ENCODE peak calls at places on chromosome 15, in six cellular contexts. R is SK-N-SH, T is heart right ventricle, M is IMR-90, Q is ovary, G is aorta. U is an unnamed sample.

GRCh38 chr15:88650556-88650955 is 11.7 kb downstream of the ISG20 start:
- DNase-seq in R (no peak), T (no peak), M (no peak), Q (no peak), G (no peak), U (no peak)

GRCh38 chr15:88917764-88918163 is 4.6 kb upstream of the MFGE8 start:
- DNase-seq in R (no peak), T (no peak), M (no peak), Q (no peak), G (no peak), U (no peak)

GRCh38 chr15:69604050-69604378 is 151.4 kb downstream of the RPLP1 start:
- DNase-seq in R (no peak), T (no peak), M (no peak), Q (no peak), G (no peak), U (no peak)

GRCh38 chr15:71679223-71680078 is 130.9 kb upstream of the NR2E3 start:
- DNase-seq in R (no peak), T (no peak), M (peak), Q (no peak), G (no peak), U (no peak)

GRCh38 chr15:68769702-68770101 is 51.0 kb downstream of the ANP32A start:
- DNase-seq in R (no peak), T (no peak), M (no peak), Q (no peak), G (no peak), U (no peak)

GRCh38 chr15:72912121-72912520 is 128.6 kb upstream of the ADPGK start:
- DNase-seq in R (no peak), T (no peak), M (peak), Q (no peak), G (no peak), U (no peak)

GRCh38 chr15:45147606-45148005 is 17.8 kb downstream of the DUOX1 start:
- DNase-seq in R (no peak), T (no peak), M (no peak), Q (no peak), G (no peak), U (no peak)

GRCh38 chr15:63945838-63946298 is 100.4 kb downstream of the DAPK2 start:
- DNase-seq in R (no peak), T (no peak), M (no peak), Q (no peak), G (no peak), U (no peak)

GRCh38 chr15:65653341-65653740 is 31.6 kb downstream of the SLC24A1 start:
- DNase-seq in R (no peak), T (no peak), M (peak), Q (no peak), G (no peak), U (no peak)

GRCh38 chr15:62307551-62307950 is 142.5 kb upstream of the C2CD4B start:
- DNase-seq in R (no peak), T (no peak), M (peak), Q (no peak), G (no peak), U (no peak)

GRCh38 chr15:48493084-48493762 is 152.3 kb downstream of the FBN1 start:
- DNase-seq in R (no peak), T (no peak), M (peak), Q (no peak), G (no peak), U (no peak)

GRCh38 chr15:40925495-40925862 is 3.7 kb upstream of the DLL4 start:
- DNase-seq in R (peak), T (no peak), M (no peak), Q (no peak), G (no peak), U (no peak)

GRCh38 chr15:88918738-88919137 is 5.6 kb upstream of the MFGE8 start:
- DNase-seq in R (no peak), T (peak), M (peak), Q (no peak), G (peak), U (peak)

GRCh38 chr15:25173241-25174028 is 218.6 kb downstream of the SNRPN start:
- DNase-seq in R (no peak), T (peak), M (no peak), Q (peak), G (peak), U (no peak)

GRCh38 chr15:84778194-84778593 is 29.8 kb downstream of the ZNF592 start:
- DNase-seq in R (no peak), T (no peak), M (no peak), Q (no peak), G (no peak), U (no peak)

DNA sequence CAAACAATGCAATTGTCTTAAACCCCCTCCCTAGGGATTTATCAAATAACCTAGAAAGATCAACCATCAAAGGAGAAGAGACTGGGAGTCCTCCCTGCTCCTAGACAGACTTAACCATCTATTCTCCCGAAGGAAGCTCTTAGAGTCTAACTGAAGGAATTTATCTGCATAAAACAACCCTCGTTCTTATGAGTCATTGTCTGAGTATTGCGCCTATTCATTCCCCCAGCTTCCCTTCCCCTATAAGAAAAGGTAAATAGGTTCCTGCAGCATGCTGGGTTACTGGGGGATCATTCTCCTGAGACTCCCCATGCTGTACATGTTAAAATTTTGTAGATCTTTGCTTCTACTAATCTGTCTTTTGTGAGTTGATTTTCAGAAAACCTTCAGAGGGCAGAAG is 412.7 kb downstream of the OCA2 start:
- DNase-seq in R (no peak), T (no peak), M (peak), Q (no peak), G (no peak), U (no peak)
- H3K27ac ChIP-seq in R (no peak), T (no peak), M (no peak), Q (no peak), G (no peak), U (no peak)

DNA sequence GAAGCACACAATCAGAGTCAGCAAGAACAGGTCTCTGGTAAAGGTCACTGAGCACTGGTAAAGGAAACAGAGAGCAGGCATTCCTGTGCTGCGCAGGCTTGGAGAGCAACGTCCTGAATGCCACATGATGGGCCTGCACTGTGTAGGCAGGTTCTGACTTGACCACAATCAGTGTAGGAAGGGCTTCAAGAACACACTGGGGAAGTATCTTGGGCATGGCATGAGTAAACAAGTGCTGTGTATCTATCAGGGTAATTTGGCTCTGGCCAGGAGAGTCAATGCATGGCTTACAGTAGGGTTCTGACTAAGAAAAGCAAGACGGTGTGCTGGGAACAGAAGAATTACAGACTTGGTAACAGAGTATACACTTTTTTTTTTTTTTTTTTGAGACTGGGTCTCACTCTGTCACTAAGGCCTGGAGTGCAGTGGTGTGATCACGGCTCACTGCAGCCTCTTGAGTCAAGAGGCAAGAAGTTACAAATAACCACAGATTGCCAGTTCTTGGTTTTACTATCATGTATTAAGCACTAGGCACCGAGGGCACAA is 30.6 kb downstream of the TBC1D2B start:
- DNase-seq in R (no peak), T (no peak), M (no peak), Q (no peak), G (no peak), U (no peak)
- H3K4me3 ChIP-seq in R (no peak), T (no peak), M (no peak), Q (no peak), G (no peak), U (no peak)

DNA sequence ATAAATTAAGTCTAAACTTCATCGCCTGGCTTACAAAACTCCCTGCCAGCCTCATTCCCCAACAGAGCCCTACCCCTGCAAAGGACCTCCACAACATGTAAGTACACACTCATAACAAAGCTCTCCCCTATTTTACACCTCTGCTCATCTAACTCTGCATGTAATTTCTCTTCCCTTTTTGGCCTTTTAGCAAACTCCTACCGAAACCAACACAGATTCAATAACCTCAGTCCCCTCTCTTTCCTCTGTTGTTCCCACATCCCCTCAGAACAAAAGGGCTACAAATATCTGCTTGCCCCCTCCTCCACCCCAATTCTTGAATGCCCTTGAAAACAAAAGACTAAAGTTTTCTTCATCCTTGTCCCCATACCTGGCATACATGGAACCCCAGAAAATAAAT is 662 bp downstream of the UBL7 start:
- DNase-seq in R (peak), T (no peak), M (no peak), Q (no peak), G (no peak), U (no peak)
- H3K27ac ChIP-seq in R (peak), T (peak), M (no peak), Q (no peak), G (no peak), U (peak)

GRCh38 chr15:76994496-76994895 is 430 bp upstream of the PSTPIP1 start:
- DNase-seq in R (no peak), T (no peak), M (no peak), Q (no peak), G (no peak), U (no peak)
- H3K4me3 ChIP-seq in R (no peak), T (no peak), M (no peak), Q (no peak), G (no peak), U (no peak)

GRCh38 chr15:83435782-83436181 is 11.4 kb upstream of the SH3GL3 start:
- DNase-seq in R (no peak), T (no peak), M (no peak), Q (no peak), G (no peak), U (no peak)
- H3K27ac ChIP-seq in R (no peak), T (no peak), M (no peak), Q (no peak), G (no peak), U (no peak)

DNA sequence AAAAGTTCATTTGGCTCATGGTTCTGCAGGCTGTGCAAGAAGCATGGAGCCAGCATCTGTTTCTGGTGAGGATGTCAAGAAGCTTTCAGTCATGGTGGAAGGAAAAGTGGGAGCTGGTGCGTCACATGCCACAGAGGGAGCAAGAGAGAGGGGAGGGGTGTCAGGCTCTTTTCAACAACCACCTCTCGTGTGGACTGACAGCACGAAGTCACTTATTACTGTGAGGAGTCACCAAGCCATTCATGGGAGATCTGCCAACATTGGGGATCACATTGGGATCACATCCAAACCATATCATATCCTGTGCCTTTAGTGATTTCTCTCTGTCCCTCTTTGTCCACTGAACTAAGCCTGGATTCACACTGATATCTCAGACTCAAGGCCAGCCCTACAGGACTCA is 132.0 kb downstream of the KLF13 start:
- DNase-seq in R (no peak), T (no peak), M (no peak), Q (no peak), G (no peak), U (no peak)
- H3K4me3 ChIP-seq in R (no peak), T (no peak), M (no peak), Q (no peak), G (no peak), U (no peak)

DNA sequence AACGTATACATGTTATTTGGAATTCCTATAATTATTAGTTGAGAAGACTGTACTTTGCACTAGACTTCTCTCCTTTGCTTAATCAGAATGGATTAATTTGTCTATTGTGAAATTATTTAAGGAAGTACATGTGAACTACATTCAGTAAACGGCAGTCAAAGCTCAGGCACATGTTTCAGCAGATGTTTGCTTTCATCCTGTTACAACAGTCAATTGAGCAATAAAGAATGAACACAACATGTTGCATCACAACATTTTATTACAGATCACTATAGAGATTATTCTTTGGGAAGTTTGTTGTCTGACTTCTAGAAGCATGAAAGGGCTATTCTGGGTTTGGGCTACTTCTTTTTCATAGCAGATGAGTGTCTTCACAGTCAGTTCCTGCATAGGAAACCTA is 39.2 kb downstream of the RAB27A start:
- DNase-seq in R (no peak), T (no peak), M (peak), Q (no peak), G (no peak), U (no peak)
- H3K27ac ChIP-seq in R (no peak), T (no peak), M (peak), Q (no peak), G (no peak), U (peak)

GRCh38 chr15:100341662-100342560 is at the start of gene ADAMTS17:
- DNase-seq in R (peak), T (peak), M (peak), Q (peak), G (peak), U (peak)
- H3K4me3 ChIP-seq in R (peak), T (peak), M (no peak), Q (peak), G (peak), U (peak)